ENCODE peak calls at places on chromosomes 11 and 22, in five cellular contexts. K is keratinocyte, D is PC-3, F is upper lobe of right lung, O is psoas muscle. H is an unnamed sample. For H3K4me1, the result is how much of the 10 kb centered on the place peaks cover.

GRCh38 chr11:111344032-111344431 is 35.0 kb downstream of the POU2AF1 start:
- DNase-seq in K (no peak), D (peak), F (no peak), O (peak), H (peak)

GRCh38 chr11:57399221-57399620 is 8.8 kb upstream of the PRG2 start:
- DNase-seq in K (no peak), D (peak), F (no peak), O (no peak), H (no peak)

GRCh38 chr11:130085671-130086070 is 16.0 kb downstream of the APLP2 start:
- DNase-seq in K (no peak), D (no peak), F (no peak), O (no peak), H (no peak)

GRCh38 chr11:112478806-112479205 is 218.1 kb upstream of the PLET1 start:
- DNase-seq in K (no peak), D (no peak), F (no peak), O (no peak), H (no peak)

GRCh38 chr22:44587004-44587793 is 89.2 kb upstream of the RTL6 start:
- DNase-seq in K (no peak), D (peak), F (peak), O (peak), H (no peak)

GRCh38 chr11:2207773-2208621 is 36.4 kb upstream of the TH start:
- DNase-seq in K (no peak), D (no peak), F (peak), O (no peak), H (no peak)

GRCh38 chr22:31585161-31585859 is 76.7 kb downstream of the PISD start:
- DNase-seq in K (no peak), D (no peak), F (no peak), O (no peak), H (peak)

GRCh38 chr22:30267382-30268302 is 991 bp upstream of the OSM start:
- DNase-seq in K (no peak), D (no peak), F (no peak), O (no peak), H (no peak)

GRCh38 chr11:124748481-124749338 is 3.3 kb downstream of the VSIG2 start:
- DNase-seq in K (no peak), D (peak), F (no peak), O (no peak), H (peak)

GRCh38 chr22:38012604-38013072 is 28.3 kb upstream of the SOX10 start:
- DNase-seq in K (peak), D (no peak), F (no peak), O (no peak), H (no peak)

GRCh38 chr22:38005943-38006342 is 21.6 kb upstream of the SOX10 start:
- DNase-seq in K (no peak), D (no peak), F (no peak), O (no peak), H (no peak)

GRCh38 chr22:38007330-38007902 is 23.1 kb upstream of the SOX10 start:
- DNase-seq in K (no peak), D (no peak), F (no peak), O (no peak), H (no peak)

GRCh38 chr22:38006906-38007305 is 22.6 kb upstream of the SOX10 start:
- DNase-seq in K (no peak), D (no peak), F (no peak), O (no peak), H (no peak)

DNA sequence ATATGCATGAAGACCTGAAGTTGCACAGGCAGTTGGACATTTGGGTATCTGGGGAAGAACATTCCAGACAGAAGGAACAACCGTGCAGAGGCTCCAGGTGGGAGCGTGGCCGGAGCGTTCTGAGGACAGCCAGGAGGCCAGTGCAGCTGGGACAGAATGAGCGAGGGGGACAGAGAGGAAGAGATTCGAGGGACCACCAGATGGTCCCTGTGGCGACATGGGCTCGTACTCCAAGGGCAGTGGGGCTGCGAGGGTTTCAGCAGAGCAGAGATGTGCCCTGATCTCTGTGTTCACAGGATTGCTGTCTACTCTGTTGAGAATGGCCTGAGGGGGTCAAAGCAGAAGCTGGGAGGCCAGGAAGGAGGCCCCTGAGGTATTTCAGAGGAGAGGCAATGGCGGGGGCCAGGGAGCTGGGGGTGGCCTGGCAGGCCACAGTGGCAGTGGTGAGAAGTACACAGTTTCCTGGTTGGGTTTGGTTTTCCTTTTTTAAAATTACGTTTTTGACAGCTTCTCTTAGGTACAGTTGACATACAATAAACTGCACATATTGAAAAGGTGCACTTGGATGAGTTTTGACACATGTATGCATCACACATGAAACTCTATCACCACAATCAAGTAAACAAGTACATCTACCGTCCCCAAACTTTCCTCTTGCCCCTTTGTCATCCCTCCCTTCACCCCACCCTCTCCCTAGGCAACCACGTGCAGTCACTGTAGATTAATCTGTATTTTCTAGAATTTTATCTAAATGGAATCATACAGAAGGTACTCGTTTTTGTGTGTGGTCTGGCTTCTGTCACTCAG is 24.8 kb upstream of the SOX10 start:
- DNase-seq in K (no peak), D (no peak), F (no peak), O (no peak), H (peak)
- H3K4me1 ChIP-seq in K (under half), D (under half), F (under half), O (under half), H (under half)

GRCh38 chr11:3891751-3892150 is 36.3 kb downstream of the STIM1 start:
- DNase-seq in K (no peak), D (no peak), F (no peak), O (no peak), H (no peak)
- H3K4me1 ChIP-seq in K (under half), D (under half), F (under half), O (half or more), H (under half)

GRCh38 chr11:86916330-86916729 is 38.9 kb downstream of the FZD4 start:
- DNase-seq in K (no peak), D (peak), F (no peak), O (no peak), H (no peak)
- H3K4me1 ChIP-seq in K (under half), D (under half), F (under half), O (under half), H (under half)

GRCh38 chr22:21585389-21585788 is 17.9 kb downstream of the UBE2L3 start:
- DNase-seq in K (no peak), D (no peak), F (no peak), O (no peak), H (no peak)
- H3K4me1 ChIP-seq in K (under half), D (under half), F (under half), O (under half), H (under half)

GRCh38 chr11:64387916-64388315 is 29.0 kb downstream of the RPS6KA4 start:
- DNase-seq in K (no peak), D (no peak), F (no peak), O (no peak), H (no peak)
- H3K4me1 ChIP-seq in K (under half), D (under half), F (under half), O (under half), H (under half)

DNA sequence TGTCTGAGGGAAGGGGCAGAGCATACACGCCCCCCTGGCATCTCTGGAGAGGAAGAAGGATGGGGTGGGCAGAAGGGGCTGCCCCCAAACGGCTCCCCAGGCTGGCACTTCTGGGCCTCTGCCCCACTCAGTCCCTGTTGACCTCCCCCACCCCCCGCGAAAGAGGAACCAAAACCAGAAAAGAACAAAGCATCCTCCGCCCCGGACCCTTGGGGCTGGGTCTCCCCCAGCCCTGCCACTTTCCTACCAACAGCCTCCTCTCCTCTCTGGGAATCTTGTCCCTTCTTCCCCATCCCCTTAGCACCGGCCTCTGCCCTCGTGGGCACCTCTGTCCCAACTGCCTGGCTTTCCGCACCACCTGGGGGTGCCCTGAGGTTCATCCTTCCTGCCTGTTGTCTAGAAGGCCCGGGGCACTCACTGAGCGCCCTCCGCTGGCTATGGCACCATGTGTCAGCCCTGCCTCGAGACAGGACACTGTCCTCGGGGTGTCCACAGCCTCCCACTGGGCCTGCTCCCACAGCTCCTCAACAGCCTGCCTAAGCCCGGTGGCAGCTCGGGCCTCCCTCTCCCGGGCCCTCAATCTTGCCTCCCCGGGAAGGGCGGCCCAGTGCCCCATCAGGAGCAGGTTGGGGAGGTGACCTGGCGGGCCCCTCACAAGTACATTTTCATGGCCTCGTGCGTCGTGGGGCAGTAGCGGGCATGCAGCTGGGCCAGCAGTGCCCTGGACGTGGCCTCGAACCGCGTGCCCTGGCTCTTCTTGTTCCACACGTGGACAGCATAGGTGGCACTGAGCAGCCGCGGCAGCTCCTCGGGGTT is 28.2 kb downstream of the A4GALT start:
- DNase-seq in K (no peak), D (no peak), F (no peak), O (no peak), H (no peak)
- H3K4me1 ChIP-seq in K (under half), D (under half), F (under half), O (half or more), H (under half)

DNA sequence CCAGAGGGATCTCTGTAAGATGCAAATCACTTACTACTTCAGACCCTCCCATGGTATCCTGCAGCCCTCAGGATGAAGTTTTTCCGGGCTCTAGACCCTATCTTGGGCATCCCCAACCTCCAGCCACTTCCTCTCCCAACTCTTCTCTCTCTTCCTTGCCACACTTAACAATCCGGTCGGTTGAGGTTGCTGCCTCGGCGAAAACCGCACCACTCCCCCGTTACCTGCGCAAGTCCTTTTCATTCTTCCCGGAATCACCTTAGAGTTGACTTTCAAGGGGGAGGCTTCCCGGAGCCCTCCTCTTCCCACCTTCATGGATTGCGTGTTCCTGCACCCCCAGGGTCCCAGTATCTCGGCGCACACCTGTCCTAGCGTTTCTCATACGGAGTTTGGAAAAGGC is 42.5 kb downstream of the NECTIN1 start:
- DNase-seq in K (no peak), D (no peak), F (no peak), O (no peak), H (no peak)
- H3K4me1 ChIP-seq in K (half or more), D (under half), F (under half), O (under half), H (under half)

GRCh38 chr11:9573775-9574555 is 495 bp downstream of the WEE1 start:
- DNase-seq in K (no peak), D (no peak), F (peak), O (peak), H (peak)

GRCh38 chr11:9575531-9576240 is 2.2 kb downstream of the WEE1 start:
- DNase-seq in K (no peak), D (no peak), F (no peak), O (no peak), H (no peak)

GRCh38 chr11:9574556-9574805 is 1.0 kb downstream of the WEE1 start:
- DNase-seq in K (no peak), D (no peak), F (peak), O (peak), H (peak)

GRCh38 chr11:9573054-9573774 is at the start of gene WEE1:
- DNase-seq in K (peak), D (peak), F (peak), O (peak), H (peak)

DNA sequence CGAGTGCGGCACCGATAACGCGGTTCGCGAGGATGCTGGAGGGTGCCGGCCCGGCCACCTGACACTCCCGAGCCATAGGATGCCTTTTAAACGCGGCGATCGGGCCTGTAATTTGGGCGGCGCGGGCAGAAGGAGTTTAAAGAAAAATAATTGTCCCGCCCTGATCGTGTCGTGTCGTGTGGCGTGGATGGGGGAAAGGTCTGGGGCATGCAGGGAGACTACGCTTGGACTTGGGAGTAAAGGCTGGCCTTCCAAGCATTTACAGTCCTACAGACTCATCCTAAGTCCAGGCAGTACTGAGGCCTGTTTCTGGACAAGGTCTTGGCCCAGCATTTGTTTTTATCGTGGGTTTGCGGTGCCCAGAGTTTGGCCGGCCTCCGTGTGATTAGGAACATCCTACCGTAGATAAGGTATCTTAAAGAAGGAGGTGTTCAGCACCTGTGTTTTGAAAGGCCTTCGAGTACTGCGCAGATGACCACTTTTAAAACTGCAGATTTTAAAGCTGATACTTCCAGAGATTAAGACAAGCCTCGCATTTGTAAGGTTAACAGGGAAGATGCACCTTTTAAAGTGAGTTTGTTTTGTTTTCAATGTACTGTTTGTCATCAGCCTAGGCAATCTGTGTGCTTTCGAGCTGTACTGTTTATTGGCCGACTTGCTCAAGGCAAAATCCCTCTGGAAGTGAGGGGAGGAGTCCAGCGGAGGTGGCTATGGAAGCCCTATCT is 1.5 kb downstream of the WEE1 start:
- DNase-seq in K (no peak), D (peak), F (no peak), O (peak), H (peak)
- H3K4me1 ChIP-seq in K (under half), D (under half), F (under half), O (under half), H (under half)